ENCODE peak calls at places on chromosomes 2 and 18, in ten cellular contexts. A is K562, X is BE2C, Z is colonic mucosa, C is fibroblast of lung, Q is ascending aorta, T is transverse colon, M is thoracic aorta, B is sigmoid colon, R is HCT116. D is an unnamed sample.
A peak's percentile ranks its signal among the peaks of the same experiment; 100 is the strongest.

GRCh38 chr2:12787891-12788783 is 71.4 kb downstream of the TRIB2 start:
- DNase-seq in X (no peak), T (no peak), Z (no peak), Q (no peak), M (no peak), B (no peak), A (no peak), R (no peak), C (peak; percentile 80), D (no peak)

GRCh38 chr2:53036196-53036595 is 731.4 kb upstream of the CHAC2 start:
- DNase-seq in X (no peak), M (no peak), A (no peak), T (no peak), B (no peak), R (no peak), Z (no peak), C (peak; percentile 23), Q (no peak), D (no peak)

GRCh38 chr2:101328474-101329007 is 20.0 kb upstream of the RNF149 start:
- DNase-seq in M (no peak), T (peak; percentile 25), X (no peak), Q (no peak), R (no peak), B (no peak), C (peak; percentile 42), A (no peak), Z (peak; percentile 66), D (no peak)

GRCh38 chr2:225122582-225123486 is 80.6 kb upstream of the DOCK10 start:
- DNase-seq in R (no peak), B (no peak), C (peak; percentile 51), Z (peak; percentile 25), T (no peak), M (no peak), Q (no peak), X (peak; percentile 26), A (no peak), D (peak; percentile 6)

GRCh38 chr2:50863856-50864255 is 168.1 kb downstream of the NRXN1 start:
- DNase-seq in X (no peak), Z (no peak), T (no peak), Q (no peak), B (no peak), A (no peak), C (no peak), R (no peak), M (no peak), D (no peak)

GRCh38 chr2:109690457-109690821 is 76.3 kb downstream of the SOWAHC start:
- DNase-seq in T (no peak), R (no peak), A (no peak), Z (no peak), B (peak; percentile 74), M (no peak), X (no peak), Q (no peak), C (no peak), D (no peak)

GRCh38 chr2:120238728-120239487 is 13.7 kb upstream of the RALB start:
- DNase-seq in R (peak; percentile 80), M (no peak), Q (peak; percentile 71), Z (peak; percentile 90), A (peak; percentile 44), B (no peak), C (peak; percentile 84), X (no peak), T (peak; percentile 89), D (no peak)

GRCh38 chr2:155844481-155844880 is 488.0 kb downstream of the NR4A2 start:
- DNase-seq in R (no peak), X (no peak), C (no peak), B (no peak), Q (no peak), A (no peak), Z (no peak), M (no peak), T (no peak), D (no peak)

GRCh38 chr2:68238955-68239822 is 13.1 kb downstream of the PPP3R1 start:
- DNase-seq in X (no peak), Q (no peak), C (peak; percentile 64), T (no peak), M (no peak), Z (no peak), R (no peak), A (no peak), B (no peak), D (peak; percentile 45)

GRCh38 chr2:64975232-64975791 is 13.9 kb upstream of the SLC1A4 start:
- DNase-seq in R (peak; percentile 40), B (no peak), Z (no peak), Q (no peak), T (no peak), X (no peak), C (peak; percentile 61), M (no peak), A (no peak), D (no peak)

GRCh38 chr2:31236433-31237205 is 2.7 kb downstream of the EHD3 start:
- DNase-seq in M (no peak), R (no peak), B (no peak), C (no peak), T (no peak), Q (peak; percentile 53), Z (no peak), X (no peak), A (no peak), D (no peak)

GRCh38 chr18:45730832-45731545 is 7.0 kb downstream of the SLC14A1 start:
- DNase-seq in B (no peak), M (no peak), R (no peak), C (peak; percentile 67), T (no peak), Q (no peak), X (no peak), Z (no peak), A (no peak), D (no peak)

GRCh38 chr2:180660881-180661280 is 319.5 kb upstream of the UBE2E3 start:
- DNase-seq in R (no peak), Q (no peak), M (no peak), Z (no peak), C (no peak), T (no peak), A (no peak), B (no peak), X (no peak), D (no peak)

GRCh38 chr18:26215247-26215970 is 10.8 kb upstream of the TAF4B start:
- DNase-seq in Z (no peak), R (no peak), A (no peak), B (no peak), M (no peak), Q (no peak), X (no peak), C (no peak), T (no peak), D (no peak)

GRCh38 chr2:202609381-202610145 is 25.2 kb upstream of the FAM117B start:
- DNase-seq in T (peak; percentile 17), A (no peak), Q (no peak), C (no peak), R (no peak), X (no peak), B (no peak), Z (peak; percentile 47), M (no peak), D (no peak)

GRCh38 chr2:149068996-149069888 is 30.7 kb downstream of the LYPD6B start:
- DNase-seq in T (no peak), Z (no peak), X (no peak), Q (no peak), M (no peak), B (no peak), A (no peak), C (peak; percentile 78), R (no peak), D (peak; percentile 71)

GRCh38 chr2:128475427-128476211 is 157.0 kb upstream of the HS6ST1 start:
- DNase-seq in M (no peak), X (no peak), Z (peak; percentile 11), C (no peak), B (no peak), A (no peak), R (no peak), T (no peak), Q (peak; percentile 37), D (no peak)

GRCh38 chr2:61949458-61950107 is 44.1 kb downstream of the COMMD1 start:
- DNase-seq in A (no peak), X (no peak), Z (no peak), C (no peak), M (no peak), R (no peak), T (no peak), B (peak; percentile 50), Q (no peak), D (no peak)

DNA sequence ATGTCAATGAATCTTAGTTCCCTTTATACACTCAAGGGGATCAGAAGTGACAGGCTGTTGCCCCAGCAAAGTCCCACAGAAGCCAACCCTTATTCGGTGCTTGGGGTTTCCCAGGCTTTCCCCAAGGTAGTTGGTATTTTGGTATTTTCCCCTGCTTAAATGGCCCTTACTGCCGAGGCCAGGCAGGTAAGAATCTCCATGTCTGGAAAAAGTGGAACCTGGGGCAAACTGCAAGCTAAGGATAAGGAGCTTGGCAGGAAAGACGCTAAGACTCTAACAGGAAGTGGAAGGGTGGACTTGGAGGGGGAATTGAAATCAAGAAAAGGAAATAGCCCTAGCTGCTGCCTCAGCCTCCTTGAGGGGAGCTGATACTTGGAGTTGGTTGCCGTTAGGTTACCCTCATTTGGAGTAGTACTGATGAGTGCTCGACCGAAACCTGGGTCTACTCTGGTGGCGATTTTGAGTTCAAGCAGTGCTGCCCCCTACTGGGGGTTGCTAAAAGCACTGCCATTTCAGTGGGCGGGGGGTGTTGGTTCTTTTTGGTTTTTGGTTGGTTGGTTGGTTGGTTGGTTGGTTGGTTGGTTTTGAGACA is 3.3 kb upstream of the GPBAR1 start:
- DNase-seq in C (no peak), M (no peak), Z (no peak), A (peak; percentile 65), T (peak; percentile 31), X (no peak), R (peak; percentile 35), B (peak; percentile 56), Q (no peak), D (no peak)
- TF ChIP-seq CTCF in C (peak; percentile 61), M (peak; percentile 44), Z (no peak), A (peak; percentile 79), T (peak; percentile 53), X (peak; percentile 65), R (peak; percentile 76), B (peak; percentile 15), Q (peak; percentile 58), D (peak; percentile 64)

GRCh38 chr2:44943693-44944101 is 2.2 kb downstream of the SIX3 start:
- DNase-seq in M (no peak), X (peak; percentile 51), Z (no peak), Q (no peak), R (no peak), T (no peak), B (no peak), A (no peak), C (no peak), D (no peak)
- H3K27me3 ChIP-seq in M (peaks cover 10% of the 10 kb centered on the region), X (no peaks in the 10 kb centered on the region), Z (peaks cover 70% of the 10 kb centered on the region), Q (peaks cover 9% of the 10 kb centered on the region), R (no peaks in the 10 kb centered on the region), T (peaks cover 100% of the 10 kb centered on the region), B (peaks cover 44% of the 10 kb centered on the region), A (peaks cover 28% of the 10 kb centered on the region), C (peaks cover 87% of the 10 kb centered on the region), D (peaks cover 100% of the 10 kb centered on the region)

GRCh38 chr18:57768557-57769326 is 34.4 kb downstream of the ATP8B1 start:
- DNase-seq in A (no peak), C (peak; percentile 79), Z (peak; percentile 64), Q (peak; percentile 64), R (no peak), B (no peak), M (no peak), X (no peak), T (no peak), D (peak; percentile 48)
- H3K4me1 ChIP-seq in A (no peaks in the 10 kb centered on the region), C (peaks cover 8% of the 10 kb centered on the region), Z (peaks cover 19% of the 10 kb centered on the region), Q (peaks cover 45% of the 10 kb centered on the region), R (peaks cover 19% of the 10 kb centered on the region), B (peaks cover 45% of the 10 kb centered on the region), M (peaks cover 84% of the 10 kb centered on the region), X (no peaks in the 10 kb centered on the region), T (peaks cover 66% of the 10 kb centered on the region), D (peaks cover 5% of the 10 kb centered on the region)

GRCh38 chr18:48037481-48038271 is 107.2 kb upstream of the SMAD2 start:
- DNase-seq in B (peak; percentile 43), R (peak; percentile 26), T (no peak), X (no peak), Q (peak; percentile 60), C (no peak), A (no peak), Z (no peak), M (no peak), D (no peak)
- TF ChIP-seq CTCF in B (no peak), R (peak; percentile 63), T (no peak), X (no peak), Q (no peak), C (peak; percentile 4), A (peak; percentile 8), Z (peak; percentile 23), M (no peak), D (peak; percentile 35)